ENCODE peak calls at places on chromosomes 1 and 21, in six cellular contexts. One of them, this sample, is unnamed.

GRCh38 chr1:109478806-109479205 is 4.9 kb upstream of the ATXN7L2 start:
- DNase-seq in mesenchymal stem cell: no peak
- DNase-seq in neuronal stem cell: no peak
- DNase-seq in trophoblast cell: peak
- DNase-seq in H1: peak
- DNase-seq in H9: peak
- DNase-seq in this sample: no peak

GRCh38 chr1:179121159-179121938 is 39.5 kb downstream of the TOR3A start:
- DNase-seq in mesenchymal stem cell: peak
- DNase-seq in trophoblast cell: peak
- DNase-seq in H1: peak
- DNase-seq in neuronal stem cell: no peak
- DNase-seq in H9: no peak
- DNase-seq in this sample: peak

GRCh38 chr1:195530961-195531360 is 1077.3 kb downstream of the KCNT2 start:
- DNase-seq in neuronal stem cell: no peak
- DNase-seq in trophoblast cell: no peak
- DNase-seq in mesenchymal stem cell: no peak
- DNase-seq in H9: no peak
- DNase-seq in H1: no peak
- DNase-seq in this sample: peak

GRCh38 chr21:15098908-15099307 is 34.1 kb upstream of the NRIP1 start:
- DNase-seq in H9: no peak
- DNase-seq in neuronal stem cell: no peak
- DNase-seq in mesenchymal stem cell: no peak
- DNase-seq in H1: no peak
- DNase-seq in trophoblast cell: no peak
- DNase-seq in this sample: no peak

GRCh38 chr1:159872896-159873295 is 10.4 kb upstream of the VSIG8 start:
- DNase-seq in neuronal stem cell: no peak
- DNase-seq in mesenchymal stem cell: no peak
- DNase-seq in H1: no peak
- DNase-seq in trophoblast cell: peak
- DNase-seq in H9: no peak
- DNase-seq in this sample: no peak

GRCh38 chr1:117312453-117313138 is 54.7 kb upstream of the MAN1A2 start:
- DNase-seq in H9: no peak
- DNase-seq in neuronal stem cell: no peak
- DNase-seq in mesenchymal stem cell: peak
- DNase-seq in trophoblast cell: peak
- DNase-seq in H1: no peak
- DNase-seq in this sample: peak

GRCh38 chr1:99374109-99374508 is 109.8 kb downstream of the PLPPR4 start:
- DNase-seq in H1: no peak
- DNase-seq in mesenchymal stem cell: no peak
- DNase-seq in H9: no peak
- DNase-seq in neuronal stem cell: no peak
- DNase-seq in trophoblast cell: no peak
- DNase-seq in this sample: no peak

GRCh38 chr1:41679531-41679930 is 195.0 kb upstream of the EDN2 start:
- DNase-seq in mesenchymal stem cell: no peak
- DNase-seq in H9: no peak
- DNase-seq in H1: no peak
- DNase-seq in trophoblast cell: no peak
- DNase-seq in neuronal stem cell: no peak
- DNase-seq in this sample: no peak

GRCh38 chr1:83857108-83857507 is 141.8 kb downstream of the TTLL7 start:
- DNase-seq in trophoblast cell: peak
- DNase-seq in neuronal stem cell: no peak
- DNase-seq in H9: no peak
- DNase-seq in mesenchymal stem cell: peak
- DNase-seq in H1: no peak
- DNase-seq in this sample: peak

GRCh38 chr1:223183268-223183862 is 40.3 kb upstream of the TLR5 start:
- DNase-seq in H1: no peak
- DNase-seq in mesenchymal stem cell: no peak
- DNase-seq in H9: no peak
- DNase-seq in trophoblast cell: no peak
- DNase-seq in neuronal stem cell: no peak
- DNase-seq in this sample: no peak

GRCh38 chr1:186421446-186421845 is 39.5 kb downstream of the PDC start:
- DNase-seq in H9: no peak
- DNase-seq in mesenchymal stem cell: no peak
- DNase-seq in H1: no peak
- DNase-seq in neuronal stem cell: no peak
- DNase-seq in trophoblast cell: no peak
- DNase-seq in this sample: no peak

GRCh38 chr1:220528049-220528678 is at the start of gene MARK1:
- DNase-seq in trophoblast cell: peak
- DNase-seq in mesenchymal stem cell: peak
- DNase-seq in H1: peak
- DNase-seq in neuronal stem cell: peak
- DNase-seq in H9: peak
- DNase-seq in this sample: no peak

GRCh38 chr1:64183380-64183984 is 19.9 kb upstream of the UBE2U start:
- DNase-seq in trophoblast cell: no peak
- DNase-seq in H1: no peak
- DNase-seq in H9: peak
- DNase-seq in neuronal stem cell: no peak
- DNase-seq in mesenchymal stem cell: peak
- DNase-seq in this sample: peak

GRCh38 chr21:36719614-36720013 is 20.7 kb downstream of the SIM2 start:
- DNase-seq in neuronal stem cell: no peak
- DNase-seq in trophoblast cell: no peak
- DNase-seq in mesenchymal stem cell: no peak
- DNase-seq in H9: no peak
- DNase-seq in H1: no peak
- DNase-seq in this sample: no peak

GRCh38 chr1:116808476-116809180 is 54.4 kb downstream of the CD2 start:
- DNase-seq in mesenchymal stem cell: no peak
- DNase-seq in H1: no peak
- DNase-seq in neuronal stem cell: no peak
- DNase-seq in trophoblast cell: no peak
- DNase-seq in H9: no peak
- DNase-seq in this sample: no peak

GRCh38 chr1:247962911-247963588 is 2.0 kb upstream of the OR2AK2 start:
- DNase-seq in H1: no peak
- DNase-seq in H9: no peak
- DNase-seq in trophoblast cell: no peak
- DNase-seq in mesenchymal stem cell: no peak
- DNase-seq in neuronal stem cell: no peak
- DNase-seq in this sample: no peak

GRCh38 chr1:61058477-61059245 is 23.7 kb upstream of the NFIA start:
- DNase-seq in mesenchymal stem cell: peak
- DNase-seq in H9: no peak
- DNase-seq in neuronal stem cell: no peak
- DNase-seq in H1: no peak
- DNase-seq in trophoblast cell: no peak
- DNase-seq in this sample: peak

GRCh38 chr1:61642475-61643232 is 82.3 kb downstream of the TM2D1 start:
- DNase-seq in trophoblast cell: peak
- DNase-seq in mesenchymal stem cell: no peak
- DNase-seq in H9: no peak
- DNase-seq in neuronal stem cell: no peak
- DNase-seq in H1: no peak
- DNase-seq in this sample: no peak

GRCh38 chr21:24894324-24894723 is 713.0 kb downstream of the MRPL39 start:
- DNase-seq in H1: no peak
- DNase-seq in mesenchymal stem cell: no peak
- DNase-seq in neuronal stem cell: no peak
- DNase-seq in H9: no peak
- DNase-seq in trophoblast cell: no peak
- DNase-seq in this sample: no peak

GRCh38 chr21:39938086-39938611 is 70.9 kb downstream of the PCP4 start:
- DNase-seq in H1: no peak
- DNase-seq in mesenchymal stem cell: no peak
- DNase-seq in neuronal stem cell: no peak
- DNase-seq in trophoblast cell: no peak
- DNase-seq in H9: no peak
- DNase-seq in this sample: no peak

GRCh38 chr1:206001476-206001888 is 1.7 kb downstream of the RAB7B start:
- DNase-seq in mesenchymal stem cell: peak
- DNase-seq in H1: no peak
- DNase-seq in H9: peak
- DNase-seq in neuronal stem cell: no peak
- DNase-seq in trophoblast cell: peak
- DNase-seq in this sample: peak

GRCh38 chr1:46492871-46493270 is 3.2 kb downstream of the DMBX1 start:
- DNase-seq in H1: peak
- DNase-seq in neuronal stem cell: no peak
- DNase-seq in H9: peak
- DNase-seq in trophoblast cell: no peak
- DNase-seq in mesenchymal stem cell: no peak
- DNase-seq in this sample: no peak

GRCh38 chr1:28882009-28882628 is 32.2 kb upstream of the EPB41 start:
- DNase-seq in H9: peak
- DNase-seq in trophoblast cell: peak
- DNase-seq in neuronal stem cell: peak
- DNase-seq in H1: peak
- DNase-seq in mesenchymal stem cell: peak
- DNase-seq in this sample: peak

GRCh38 chr1:209896346-209896745 is 41.7 kb upstream of the SYT14 start:
- DNase-seq in H9: no peak
- DNase-seq in neuronal stem cell: no peak
- DNase-seq in mesenchymal stem cell: peak
- DNase-seq in H1: no peak
- DNase-seq in trophoblast cell: no peak
- DNase-seq in this sample: peak

GRCh38 chr1:84303154-84303830 is 1.8 kb downstream of the SAMD13 start:
- DNase-seq in H9: no peak
- DNase-seq in mesenchymal stem cell: peak
- DNase-seq in neuronal stem cell: no peak
- DNase-seq in trophoblast cell: no peak
- DNase-seq in H1: no peak
- DNase-seq in this sample: peak

GRCh38 chr1:108117908-108118902 is 81.9 kb downstream of the SLC25A24 start:
- DNase-seq in H1: no peak
- DNase-seq in neuronal stem cell: no peak
- DNase-seq in trophoblast cell: peak
- DNase-seq in H9: no peak
- DNase-seq in mesenchymal stem cell: no peak
- DNase-seq in this sample: peak

GRCh38 chr1:212309967-212310366 is 24.8 kb downstream of the PPP2R5A start:
- DNase-seq in H9: no peak
- DNase-seq in neuronal stem cell: no peak
- DNase-seq in trophoblast cell: no peak
- DNase-seq in mesenchymal stem cell: no peak
- DNase-seq in H1: no peak
- DNase-seq in this sample: no peak

GRCh38 chr1:228059536-228060457 is 22.7 kb upstream of the ARF1 start:
- DNase-seq in H1: peak
- DNase-seq in mesenchymal stem cell: no peak
- DNase-seq in trophoblast cell: peak
- DNase-seq in neuronal stem cell: no peak
- DNase-seq in H9: peak
- DNase-seq in this sample: no peak
- H3K23ac ChIP-seq in H1: no peak
- H3K23ac ChIP-seq in mesenchymal stem cell: no peak
- H3K23ac ChIP-seq in trophoblast cell: no peak
- H3K23ac ChIP-seq in neuronal stem cell: peak
- H3K23ac ChIP-seq in H9: no peak
- H3K23ac ChIP-seq in this sample: no peak

GRCh38 chr1:192554904-192555303 is 20.7 kb upstream of the RGS1 start:
- DNase-seq in H9: no peak
- DNase-seq in neuronal stem cell: no peak
- DNase-seq in H1: no peak
- DNase-seq in trophoblast cell: no peak
- DNase-seq in mesenchymal stem cell: no peak
- DNase-seq in this sample: no peak

GRCh38 chr1:192555399-192555798 is 20.2 kb upstream of the RGS1 start:
- DNase-seq in mesenchymal stem cell: peak
- DNase-seq in H9: no peak
- DNase-seq in neuronal stem cell: no peak
- DNase-seq in trophoblast cell: no peak
- DNase-seq in H1: no peak
- DNase-seq in this sample: no peak

GRCh38 chr1:192553741-192554140 is 21.8 kb upstream of the RGS1 start:
- DNase-seq in H9: no peak
- DNase-seq in mesenchymal stem cell: no peak
- DNase-seq in trophoblast cell: no peak
- DNase-seq in neuronal stem cell: no peak
- DNase-seq in H1: no peak
- DNase-seq in this sample: no peak

GRCh38 chr1:192559115-192560006 is 16.2 kb upstream of the RGS1 start:
- DNase-seq in trophoblast cell: no peak
- DNase-seq in H9: no peak
- DNase-seq in H1: no peak
- DNase-seq in neuronal stem cell: no peak
- DNase-seq in mesenchymal stem cell: peak
- DNase-seq in this sample: peak

DNA sequence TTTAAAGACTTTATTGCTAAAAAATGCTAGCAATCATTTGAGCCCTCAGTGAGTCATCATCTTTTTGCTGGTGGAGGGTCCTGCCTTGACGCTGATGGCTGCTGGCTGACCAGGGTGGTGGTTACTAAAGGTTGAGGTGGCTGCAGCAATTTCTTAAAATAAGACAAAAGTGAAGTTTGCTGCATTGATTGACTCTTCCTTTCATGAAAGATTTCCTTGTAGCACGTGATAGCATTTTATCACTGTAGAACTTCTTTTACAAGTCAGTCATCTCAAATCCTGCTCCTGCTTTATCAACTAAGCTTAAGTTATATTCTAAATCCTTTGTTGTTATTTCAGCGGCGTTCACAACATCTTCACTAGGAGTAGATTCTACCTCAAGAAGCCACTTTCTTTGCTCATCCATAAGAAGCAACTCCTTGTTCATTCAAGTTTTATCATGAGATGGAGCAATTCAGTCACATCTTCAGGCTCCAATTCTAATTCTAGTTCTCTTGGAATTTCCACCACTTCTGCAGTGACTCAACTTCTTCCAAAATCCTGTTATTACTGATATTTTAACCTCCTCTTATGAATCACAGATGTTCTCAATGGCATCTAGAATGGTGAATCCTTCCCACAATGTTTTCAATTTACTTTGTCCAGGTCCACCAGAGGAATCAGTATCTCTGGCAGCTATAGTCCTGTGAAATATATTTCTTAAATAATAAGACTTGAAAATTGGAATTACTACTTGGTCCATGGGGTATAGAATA is 17.6 kb upstream of the RGS1 start:
- DNase-seq in trophoblast cell: no peak
- DNase-seq in H9: no peak
- DNase-seq in mesenchymal stem cell: peak
- DNase-seq in H1: no peak
- DNase-seq in neuronal stem cell: no peak
- DNase-seq in this sample: peak
- H3K14ac ChIP-seq in trophoblast cell: no peak
- H3K14ac ChIP-seq in H9: no peak
- H3K14ac ChIP-seq in mesenchymal stem cell: no peak
- H3K14ac ChIP-seq in H1: no peak
- H3K14ac ChIP-seq in neuronal stem cell: no peak
- H3K14ac ChIP-seq in this sample: peak

GRCh38 chr1:182111496-182111895 is 50.0 kb upstream of the ZNF648 start:
- DNase-seq in mesenchymal stem cell: no peak
- DNase-seq in H1: peak
- DNase-seq in trophoblast cell: no peak
- DNase-seq in neuronal stem cell: no peak
- DNase-seq in H9: no peak
- DNase-seq in this sample: no peak
- H3K23ac ChIP-seq in mesenchymal stem cell: no peak
- H3K23ac ChIP-seq in H1: no peak
- H3K23ac ChIP-seq in trophoblast cell: no peak
- H3K23ac ChIP-seq in neuronal stem cell: no peak
- H3K23ac ChIP-seq in H9: no peak
- H3K23ac ChIP-seq in this sample: no peak

GRCh38 chr1:194333240-194333639 is 1146.8 kb upstream of the B3GALT2 start:
- DNase-seq in H1: no peak
- DNase-seq in neuronal stem cell: no peak
- DNase-seq in H9: no peak
- DNase-seq in trophoblast cell: no peak
- DNase-seq in mesenchymal stem cell: no peak
- DNase-seq in this sample: no peak
- H3K14ac ChIP-seq in H1: no peak
- H3K14ac ChIP-seq in neuronal stem cell: no peak
- H3K14ac ChIP-seq in H9: no peak
- H3K14ac ChIP-seq in trophoblast cell: no peak
- H3K14ac ChIP-seq in mesenchymal stem cell: no peak
- H3K14ac ChIP-seq in this sample: no peak